ENCODE peak calls at places on chromosomes 1 and 21, in ten cellular contexts. One of them, this sample, is unnamed.
A peak's percentile ranks its signal among the peaks of the same experiment; 100 is the strongest.

GRCh38 chr1:234322979-234323378 is 50.3 kb upstream of the COA6 start:
- DNase-seq in ovary: no peak
- DNase-seq in transverse colon: peak; percentile 37
- DNase-seq in HepG2: peak; percentile 44
- DNase-seq in adrenal gland: peak; percentile 17
- DNase-seq in tibial nerve: no peak
- DNase-seq in Peyer's patch: peak; percentile 67
- DNase-seq in esophagus squamous epithelium: no peak
- DNase-seq in A549: no peak
- DNase-seq in right lobe of liver: no peak
- DNase-seq in this sample: no peak

GRCh38 chr1:40922969-40923368 is 56.5 kb upstream of the CTPS1 start:
- DNase-seq in HepG2: no peak
- DNase-seq in Peyer's patch: peak; percentile 23
- DNase-seq in A549: no peak
- DNase-seq in tibial nerve: no peak
- DNase-seq in adrenal gland: no peak
- DNase-seq in transverse colon: no peak
- DNase-seq in esophagus squamous epithelium: no peak
- DNase-seq in right lobe of liver: no peak
- DNase-seq in ovary: no peak
- DNase-seq in this sample: peak; percentile 74

GRCh38 chr1:66464356-66464755 is 69.6 kb upstream of the SGIP1 start:
- DNase-seq in HepG2: no peak
- DNase-seq in Peyer's patch: no peak
- DNase-seq in A549: no peak
- DNase-seq in ovary: no peak
- DNase-seq in right lobe of liver: no peak
- DNase-seq in transverse colon: no peak
- DNase-seq in esophagus squamous epithelium: no peak
- DNase-seq in tibial nerve: no peak
- DNase-seq in adrenal gland: no peak
- DNase-seq in this sample: no peak

GRCh38 chr1:63949965-63950364 is 176.1 kb downstream of the ROR1 start:
- DNase-seq in right lobe of liver: no peak
- DNase-seq in tibial nerve: peak; percentile 31
- DNase-seq in HepG2: no peak
- DNase-seq in ovary: peak; percentile 75
- DNase-seq in Peyer's patch: no peak
- DNase-seq in transverse colon: no peak
- DNase-seq in A549: no peak
- DNase-seq in esophagus squamous epithelium: no peak
- DNase-seq in adrenal gland: peak; percentile 27
- DNase-seq in this sample: no peak

GRCh38 chr1:19877821-19878636 is 4.2 kb upstream of the OTUD3 start:
- DNase-seq in tibial nerve: no peak
- DNase-seq in adrenal gland: no peak
- DNase-seq in HepG2: no peak
- DNase-seq in right lobe of liver: no peak
- DNase-seq in Peyer's patch: peak; percentile 75
- DNase-seq in ovary: no peak
- DNase-seq in A549: no peak
- DNase-seq in esophagus squamous epithelium: no peak
- DNase-seq in transverse colon: peak; percentile 42
- DNase-seq in this sample: no peak

GRCh38 chr1:248810727-248811513 is 14.8 kb downstream of the SH3BP5L start:
- DNase-seq in adrenal gland: peak; percentile 53
- DNase-seq in A549: no peak
- DNase-seq in transverse colon: no peak
- DNase-seq in ovary: no peak
- DNase-seq in Peyer's patch: peak; percentile 51
- DNase-seq in esophagus squamous epithelium: no peak
- DNase-seq in tibial nerve: peak; percentile 32
- DNase-seq in right lobe of liver: no peak
- DNase-seq in HepG2: no peak
- DNase-seq in this sample: peak; percentile 42

GRCh38 chr1:163060343-163061007 is 8.7 kb upstream of the RGS4 start:
- DNase-seq in transverse colon: no peak
- DNase-seq in esophagus squamous epithelium: no peak
- DNase-seq in Peyer's patch: no peak
- DNase-seq in ovary: no peak
- DNase-seq in A549: no peak
- DNase-seq in tibial nerve: no peak
- DNase-seq in HepG2: no peak
- DNase-seq in right lobe of liver: no peak
- DNase-seq in adrenal gland: no peak
- DNase-seq in this sample: no peak

GRCh38 chr1:9143250-9143649 is 14.3 kb upstream of the GPR157 start:
- DNase-seq in A549: no peak
- DNase-seq in Peyer's patch: no peak
- DNase-seq in tibial nerve: no peak
- DNase-seq in transverse colon: no peak
- DNase-seq in HepG2: no peak
- DNase-seq in adrenal gland: peak; percentile 85
- DNase-seq in esophagus squamous epithelium: no peak
- DNase-seq in right lobe of liver: no peak
- DNase-seq in ovary: no peak
- DNase-seq in this sample: no peak

GRCh38 chr1:25566730-25567341 is 23.4 kb downstream of the LDLRAP1 start:
- DNase-seq in esophagus squamous epithelium: no peak
- DNase-seq in right lobe of liver: peak; percentile 88
- DNase-seq in HepG2: no peak
- DNase-seq in ovary: peak; percentile 55
- DNase-seq in Peyer's patch: no peak
- DNase-seq in A549: no peak
- DNase-seq in tibial nerve: peak; percentile 54
- DNase-seq in adrenal gland: no peak
- DNase-seq in transverse colon: no peak
- DNase-seq in this sample: peak; percentile 75

GRCh38 chr1:157090771-157091170 is 8.8 kb downstream of the ETV3L start:
- DNase-seq in Peyer's patch: peak; percentile 27
- DNase-seq in adrenal gland: no peak
- DNase-seq in HepG2: no peak
- DNase-seq in A549: no peak
- DNase-seq in esophagus squamous epithelium: no peak
- DNase-seq in transverse colon: no peak
- DNase-seq in tibial nerve: no peak
- DNase-seq in right lobe of liver: no peak
- DNase-seq in ovary: no peak
- DNase-seq in this sample: no peak

GRCh38 chr21:44965251-44966022 is 25.6 kb downstream of the SLX9 start:
- DNase-seq in tibial nerve: no peak
- DNase-seq in Peyer's patch: no peak
- DNase-seq in A549: no peak
- DNase-seq in transverse colon: no peak
- DNase-seq in HepG2: no peak
- DNase-seq in ovary: no peak
- DNase-seq in right lobe of liver: no peak
- DNase-seq in adrenal gland: no peak
- DNase-seq in esophagus squamous epithelium: no peak
- DNase-seq in this sample: no peak

GRCh38 chr1:97680894-97681293 is 239.9 kb downstream of the DPYD start:
- DNase-seq in ovary: no peak
- DNase-seq in A549: no peak
- DNase-seq in HepG2: no peak
- DNase-seq in adrenal gland: no peak
- DNase-seq in Peyer's patch: no peak
- DNase-seq in transverse colon: no peak
- DNase-seq in tibial nerve: no peak
- DNase-seq in right lobe of liver: no peak
- DNase-seq in esophagus squamous epithelium: no peak
- DNase-seq in this sample: no peak

DNA sequence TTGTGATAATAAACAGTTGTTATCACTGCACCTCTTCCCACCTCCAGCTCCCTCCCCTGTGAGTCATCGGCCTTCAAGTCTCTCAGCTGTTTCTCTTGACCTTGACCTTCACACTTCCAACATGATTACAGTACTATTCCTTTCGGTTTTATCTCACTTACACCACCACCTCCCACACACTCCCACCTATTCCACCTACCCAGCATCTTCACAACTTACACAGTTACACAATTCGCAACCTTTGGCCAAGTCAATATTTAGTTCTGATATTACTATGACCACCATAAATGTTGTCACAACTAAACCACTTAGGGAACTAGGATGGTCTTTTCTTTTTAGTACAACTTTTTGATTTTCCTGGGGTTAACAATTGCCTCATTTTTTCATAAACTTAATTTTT is 60.2 kb downstream of the RIPK4 start:
- DNase-seq in HepG2: peak; percentile 86
- DNase-seq in right lobe of liver: no peak
- DNase-seq in A549: no peak
- DNase-seq in transverse colon: peak; percentile 69
- DNase-seq in adrenal gland: no peak
- DNase-seq in esophagus squamous epithelium: no peak
- DNase-seq in ovary: no peak
- DNase-seq in tibial nerve: no peak
- DNase-seq in Peyer's patch: peak; percentile 84
- DNase-seq in this sample: no peak
- H3K4me1 ChIP-seq in HepG2: peaks cover 87% of the 10 kb centered on the region
- H3K4me1 ChIP-seq in right lobe of liver: no peaks in the 10 kb centered on the region
- H3K4me1 ChIP-seq in A549: peaks cover 18% of the 10 kb centered on the region
- H3K4me1 ChIP-seq in transverse colon: peaks cover 54% of the 10 kb centered on the region
- H3K4me1 ChIP-seq in adrenal gland: no peaks in the 10 kb centered on the region
- H3K4me1 ChIP-seq in esophagus squamous epithelium: peaks cover 84% of the 10 kb centered on the region
- H3K4me1 ChIP-seq in ovary: no peaks in the 10 kb centered on the region
- H3K4me1 ChIP-seq in tibial nerve: peaks cover 3% of the 10 kb centered on the region
- H3K4me1 ChIP-seq in Peyer's patch: peaks cover 39% of the 10 kb centered on the region
- H3K4me1 ChIP-seq in this sample: peaks cover 6% of the 10 kb centered on the region

DNA sequence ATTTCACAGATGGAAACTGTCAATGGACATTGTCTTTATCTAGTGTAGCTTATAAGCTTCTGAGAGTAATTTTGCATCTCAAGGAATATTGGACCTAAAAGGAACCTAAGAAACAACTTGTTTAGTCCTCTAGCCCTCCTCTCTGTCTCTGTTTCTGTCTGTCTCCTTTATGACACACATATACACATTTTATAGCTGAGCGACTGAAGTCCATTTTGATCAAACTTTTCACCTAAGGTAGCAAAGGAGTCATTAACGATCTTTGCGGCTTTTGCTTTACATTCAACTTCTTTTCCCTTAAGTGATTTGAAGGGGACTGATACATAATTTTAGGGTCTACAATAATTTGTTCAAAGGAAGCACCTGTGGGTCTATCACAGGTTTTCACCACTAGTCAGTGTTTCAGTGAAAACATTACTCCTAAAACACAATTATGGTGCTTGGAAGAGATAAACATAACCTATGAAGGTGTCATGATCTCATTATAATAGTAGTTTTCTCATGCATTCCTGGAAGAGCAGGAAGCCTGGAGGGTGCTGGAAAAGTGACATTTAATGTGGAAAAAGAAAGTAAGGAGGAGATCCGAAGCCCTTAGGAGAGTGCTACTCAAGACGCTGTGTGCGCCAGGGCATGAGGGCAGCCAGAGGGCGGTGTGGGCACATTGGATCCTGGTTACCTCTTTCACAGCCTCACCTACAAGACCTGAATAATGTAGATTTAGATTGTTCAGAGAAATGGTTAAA is 248.6 kb downstream of the DNM3 start:
- DNase-seq in esophagus squamous epithelium: no peak
- DNase-seq in right lobe of liver: peak; percentile 51
- DNase-seq in tibial nerve: peak; percentile 20
- DNase-seq in adrenal gland: peak; percentile 18
- DNase-seq in A549: peak; percentile 23
- DNase-seq in Peyer's patch: peak; percentile 89
- DNase-seq in transverse colon: peak; percentile 80
- DNase-seq in HepG2: peak; percentile 1
- DNase-seq in ovary: peak; percentile 59
- DNase-seq in this sample: peak; percentile 59
- TF ChIP-seq CTCF in esophagus squamous epithelium: peak; percentile 79
- TF ChIP-seq CTCF in right lobe of liver: peak; percentile 38
- TF ChIP-seq CTCF in tibial nerve: peak; percentile 32
- TF ChIP-seq CTCF in adrenal gland: peak; percentile 55
- TF ChIP-seq CTCF in A549: peak; percentile 79
- TF ChIP-seq CTCF in Peyer's patch: no peak
- TF ChIP-seq CTCF in transverse colon: peak; percentile 90
- TF ChIP-seq CTCF in HepG2: peak; percentile 70
- TF ChIP-seq CTCF in ovary: no peak
- TF ChIP-seq CTCF in this sample: peak; percentile 47

DNA sequence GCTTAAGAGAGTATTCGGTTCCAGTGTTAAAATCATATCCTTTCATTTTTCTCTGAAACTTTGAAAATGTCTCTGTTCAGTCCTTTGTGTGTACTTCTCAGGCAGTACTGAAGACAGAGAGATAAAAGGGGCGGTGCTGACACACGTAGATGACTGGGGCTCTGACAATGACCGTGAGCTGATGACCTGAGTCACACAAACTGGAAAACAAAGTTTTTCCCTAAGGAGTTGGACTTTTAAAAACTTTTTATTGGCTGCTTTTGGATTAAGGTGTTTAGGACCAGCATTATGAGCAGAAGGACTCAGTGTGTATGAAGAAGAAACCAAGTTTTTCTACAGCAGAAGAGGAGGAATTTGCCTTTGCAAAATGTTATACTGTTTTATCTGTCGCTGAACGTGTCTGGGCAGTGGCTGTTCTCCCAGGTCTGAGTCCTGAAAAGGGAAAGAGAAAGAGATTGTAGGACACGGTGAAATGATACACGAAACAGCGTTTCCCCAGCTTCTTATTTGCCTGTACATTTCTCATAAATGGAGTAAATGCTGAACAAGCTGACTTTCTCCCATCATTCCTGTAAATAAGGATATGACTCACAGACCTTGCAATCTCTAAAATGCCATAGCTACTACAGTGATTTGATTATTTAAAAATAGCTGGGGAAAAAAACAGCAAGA is 51.5 kb downstream of the MAP3K7CL start:
- DNase-seq in tibial nerve: no peak
- DNase-seq in HepG2: peak; percentile 40
- DNase-seq in adrenal gland: peak; percentile 82
- DNase-seq in Peyer's patch: peak; percentile 70
- DNase-seq in esophagus squamous epithelium: no peak
- DNase-seq in right lobe of liver: no peak
- DNase-seq in ovary: peak; percentile 26
- DNase-seq in transverse colon: peak; percentile 48
- DNase-seq in A549: peak; percentile 52
- DNase-seq in this sample: no peak
- TF ChIP-seq POLR2A in tibial nerve: peak; percentile 10
- TF ChIP-seq POLR2A in HepG2: no peak
- TF ChIP-seq POLR2A in adrenal gland: peak; percentile 75
- TF ChIP-seq POLR2A in Peyer's patch: no peak
- TF ChIP-seq POLR2A in esophagus squamous epithelium: no peak
- TF ChIP-seq POLR2A in right lobe of liver: peak; percentile 67
- TF ChIP-seq POLR2A in ovary: no peak
- TF ChIP-seq POLR2A in transverse colon: no peak
- TF ChIP-seq POLR2A in A549: no peak
- TF ChIP-seq POLR2A in this sample: no peak

DNA sequence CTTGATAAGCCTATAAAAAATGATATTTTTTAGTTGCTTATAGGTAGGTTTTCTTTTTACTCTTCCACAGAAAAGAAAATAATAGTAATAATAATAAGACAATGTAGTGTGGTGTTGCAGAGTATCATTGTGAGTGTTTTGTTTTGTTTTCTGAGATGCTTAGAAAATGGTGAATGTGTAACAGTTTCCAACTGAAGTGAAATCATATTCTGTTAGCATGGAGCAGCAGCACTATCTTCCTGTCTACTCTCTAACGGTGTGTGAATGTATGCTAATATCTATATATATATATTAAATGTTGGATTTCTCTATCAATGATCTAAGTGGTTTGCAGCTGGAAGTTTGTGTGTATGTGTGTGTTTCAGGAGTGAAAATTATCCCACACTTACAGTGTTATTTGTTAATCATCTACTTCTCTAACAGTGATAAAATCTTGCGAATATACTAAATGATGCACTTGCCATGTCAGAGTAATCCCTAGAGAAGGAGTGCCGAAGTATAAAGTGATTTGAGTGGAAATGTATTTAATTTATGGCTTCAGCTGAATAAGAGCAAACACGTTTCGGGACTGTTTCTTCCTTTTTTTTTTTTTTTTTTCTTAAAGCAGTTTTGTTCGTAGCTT is 362 bp downstream of the SAMD13 start:
- DNase-seq in esophagus squamous epithelium: no peak
- DNase-seq in A549: no peak
- DNase-seq in tibial nerve: no peak
- DNase-seq in HepG2: no peak
- DNase-seq in transverse colon: no peak
- DNase-seq in ovary: no peak
- DNase-seq in adrenal gland: no peak
- DNase-seq in right lobe of liver: no peak
- DNase-seq in Peyer's patch: no peak
- DNase-seq in this sample: no peak
- H3K4me1 ChIP-seq in esophagus squamous epithelium: peaks cover 56% of the 10 kb centered on the region
- H3K4me1 ChIP-seq in A549: peaks cover 31% of the 10 kb centered on the region
- H3K4me1 ChIP-seq in tibial nerve: peaks cover 45% of the 10 kb centered on the region
- H3K4me1 ChIP-seq in HepG2: peaks cover 6% of the 10 kb centered on the region
- H3K4me1 ChIP-seq in transverse colon: peaks cover 60% of the 10 kb centered on the region
- H3K4me1 ChIP-seq in ovary: peaks cover 2% of the 10 kb centered on the region
- H3K4me1 ChIP-seq in adrenal gland: peaks cover 12% of the 10 kb centered on the region
- H3K4me1 ChIP-seq in right lobe of liver: no peaks in the 10 kb centered on the region
- H3K4me1 ChIP-seq in Peyer's patch: peaks cover 31% of the 10 kb centered on the region
- H3K4me1 ChIP-seq in this sample: no peaks in the 10 kb centered on the region